ENCODE peak calls at places on chromosomes 7 and 10, in four cellular contexts. V, I, S and F are unnamed samples.

GRCh38 chr10:59838390-59838789 is 68.0 kb downstream of the CCDC6 start:
- DNase-seq in S (no peak), I (no peak), V (no peak), F (no peak)

GRCh38 chr7:54987772-54988171 is 31.0 kb upstream of the EGFR start:
- DNase-seq in S (peak; percentile 73), V (no peak), I (no peak), F (no peak)

GRCh38 chr7:151083071-151083823 is at the start of gene TMUB1:
- DNase-seq in I (peak; percentile 73), S (peak; percentile 64), V (peak; percentile 63), F (peak; percentile 84)

GRCh38 chr10:68125770-68126169 is 16.5 kb downstream of the MYPN start:
- DNase-seq in S (peak; percentile 58), I (no peak), V (no peak), F (no peak)

GRCh38 chr10:47438857-47439474 is 44.9 kb downstream of the ANXA8 start:
- DNase-seq in S (peak; percentile 77), V (peak; percentile 45), I (peak; percentile 14), F (peak; percentile 62)

GRCh38 chr10:31622993-31623392 is 304.0 kb downstream of the ZEB1 start:
- DNase-seq in S (no peak), V (no peak), I (peak; percentile 63), F (no peak)

GRCh38 chr10:23351914-23352313 is 7.3 kb upstream of the C10orf67 start:
- DNase-seq in I (no peak), S (no peak), V (no peak), F (no peak)

GRCh38 chr7:101410743-101411476 is 48.2 kb downstream of the COL26A1 start:
- DNase-seq in V (peak; percentile 30), I (no peak), S (peak; percentile 51), F (no peak)

GRCh38 chr10:76509501-76509900 is 1078.1 kb downstream of the LRMDA start:
- DNase-seq in V (no peak), S (no peak), I (no peak), F (no peak)

GRCh38 chr10:131710142-131710861 is 190.5 kb upstream of the PPP2R2D start:
- DNase-seq in I (no peak), S (no peak), V (no peak), F (no peak)

GRCh38 chr7:24920702-24921679 is 59.0 kb downstream of the OSBPL3 start:
- DNase-seq in V (peak; percentile 80), I (no peak), S (no peak), F (no peak)

GRCh38 chr7:81127991-81128390 is 209.1 kb upstream of the SEMA3C start:
- DNase-seq in S (no peak), I (no peak), V (peak; percentile 10), F (no peak)

GRCh38 chr7:149090397-149091195 is at the start of gene ZNF786:
- DNase-seq in S (peak; percentile 91), I (peak; percentile 68), V (peak; percentile 87), F (peak; percentile 98)

GRCh38 chr10:133001114-133001513 is 58.7 kb upstream of the CFAP46 start:
- DNase-seq in I (no peak), V (no peak), S (no peak), F (no peak)

GRCh38 chr10:93826355-93826754 is 67.4 kb upstream of the SLC35G1 start:
- DNase-seq in I (no peak), S (no peak), V (no peak), F (peak; percentile 74)

GRCh38 chr10:96588601-96589419 is 2.0 kb upstream of the TM9SF3 start:
- DNase-seq in V (no peak), S (no peak), I (no peak), F (no peak)

GRCh38 chr7:116572036-116572435 is 47.2 kb downstream of the CAV1 start:
- DNase-seq in S (peak; percentile 56), V (no peak), I (no peak), F (no peak)

GRCh38 chr10:117594722-117595121 is 52.2 kb downstream of the EMX2 start:
- DNase-seq in V (no peak), I (no peak), S (no peak), F (no peak)

GRCh38 chr7:39811161-39811614 is 138.9 kb upstream of the CDK13 start:
- DNase-seq in V (no peak), S (peak; percentile 35), I (no peak), F (peak; percentile 18)
- H3K4me3 ChIP-seq in V (no peak overlapping the region), S (no peak overlapping the region), I (no peak overlapping the region), F (no peak overlapping the region)

DNA sequence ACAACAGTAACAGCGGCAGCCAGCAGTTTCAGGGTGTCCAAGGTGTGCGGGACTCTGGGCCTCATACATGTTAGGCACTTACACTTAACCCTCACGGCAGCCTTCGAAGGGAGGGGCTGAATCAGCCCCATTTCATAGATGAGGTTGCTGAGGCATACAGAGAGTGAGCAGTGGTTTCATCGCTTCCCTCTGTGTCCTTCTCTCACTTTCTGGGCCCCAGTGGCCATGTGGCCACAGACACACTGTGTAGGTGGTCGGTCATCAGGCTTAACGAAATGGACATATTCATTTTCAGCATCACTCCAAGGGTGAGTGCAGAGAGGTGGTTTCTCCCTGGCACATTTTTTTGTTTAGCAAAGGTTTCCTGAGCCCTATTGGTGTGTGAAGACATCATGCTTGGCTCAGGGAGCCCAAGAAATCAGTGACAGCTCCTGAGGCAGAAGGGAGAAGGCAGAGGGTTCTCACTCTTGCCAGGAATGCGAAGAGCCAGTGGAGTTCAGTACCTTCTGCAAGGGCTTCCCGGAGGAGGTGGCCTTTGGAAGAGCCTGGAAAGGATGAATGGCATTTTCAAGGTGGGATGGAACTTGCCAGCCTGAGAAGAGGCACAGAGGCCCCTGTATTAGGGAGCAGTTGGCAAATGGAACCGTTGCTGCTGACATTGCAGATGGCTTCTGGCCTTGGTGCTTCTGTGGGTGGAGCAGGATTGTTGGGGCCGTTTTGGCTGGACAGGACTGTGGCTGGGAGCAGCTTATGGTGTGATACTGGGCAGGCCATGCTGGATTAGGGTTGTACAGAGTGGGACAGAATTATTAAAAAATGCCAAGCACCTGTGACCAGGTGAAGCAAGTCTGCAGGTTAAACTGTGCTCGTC is 61.7 kb upstream of the PPIF start:
- DNase-seq in I (no peak), V (no peak), S (no peak), F (peak; percentile 44)
- TF ChIP-seq POLR2A in I (no peak), V (no peak), S (no peak), F (no peak)

GRCh38 chr7:97026705-97027426 is 2.2 kb upstream of the DLX5 start:
- DNase-seq in I (no peak), V (no peak), S (no peak), F (no peak)

GRCh38 chr7:97025130-97025499 is 484 bp upstream of the DLX5 start:
- DNase-seq in S (no peak), I (no peak), V (no peak), F (no peak)

GRCh38 chr7:97025983-97026704 is 1.5 kb upstream of the DLX5 start:
- DNase-seq in S (no peak), V (peak; percentile 26), I (no peak), F (no peak)

GRCh38 chr7:97024209-97025129 is at the start of gene DLX5:
- DNase-seq in V (no peak), I (peak; percentile 65), S (peak; percentile 24), F (no peak)

GRCh38 chr7:97027427-97028234 is 3.0 kb upstream of the DLX5 start:
- DNase-seq in S (peak; percentile 73), I (peak; percentile 78), V (peak; percentile 76), F (peak; percentile 87)
- H3K4me3 ChIP-seq in S (peak overlapping the region; percentile 24), I (no peak overlapping the region), V (peak overlapping the region; percentile 11), F (no peak overlapping the region)

GRCh38 chr10:110415809-110416208 is 81.9 kb upstream of the DUSP5 start:
- DNase-seq in S (no peak), I (no peak), V (no peak), F (no peak)

GRCh38 chr10:110413903-110414562 is 83.7 kb upstream of the DUSP5 start:
- DNase-seq in V (no peak), I (no peak), S (peak; percentile 51), F (peak; percentile 71)

GRCh38 chr10:110413049-110413783 is 84.5 kb upstream of the DUSP5 start:
- DNase-seq in V (no peak), I (no peak), S (no peak), F (peak; percentile 81)

GRCh38 chr10:110416776-110417732 is 80.7 kb upstream of the DUSP5 start:
- DNase-seq in V (no peak), S (peak; percentile 89), I (no peak), F (no peak)

GRCh38 chr10:110414563-110415309 is 83.0 kb upstream of the DUSP5 start:
- DNase-seq in I (no peak), V (no peak), S (peak; percentile 92), F (peak; percentile 97)
- TF ChIP-seq POLR2A in I (no peak), V (no peak), S (no peak), F (no peak)

GRCh38 chr7:28123752-28124151 is 56.8 kb downstream of the JAZF1 start:
- DNase-seq in S (no peak), V (no peak), I (no peak), F (no peak)
- H3K4me3 ChIP-seq in S (no peak overlapping the region), V (no peak overlapping the region), I (no peak overlapping the region), F (no peak overlapping the region)

GRCh38 chr7:142799483-142799882 is 28.7 kb downstream of the PRSS2 start:
- DNase-seq in I (no peak), S (no peak), V (no peak), F (no peak)

GRCh38 chr7:142796501-142797341 is 26.0 kb downstream of the PRSS2 start:
- DNase-seq in V (no peak), I (no peak), S (no peak), F (no peak)

GRCh38 chr7:142798451-142799438 is 28.0 kb downstream of the PRSS2 start:
- DNase-seq in V (no peak), I (no peak), S (no peak), F (no peak)

GRCh38 chr7:142797342-142797798 is 26.6 kb downstream of the PRSS2 start:
- DNase-seq in I (no peak), V (no peak), S (no peak), F (no peak)

DNA sequence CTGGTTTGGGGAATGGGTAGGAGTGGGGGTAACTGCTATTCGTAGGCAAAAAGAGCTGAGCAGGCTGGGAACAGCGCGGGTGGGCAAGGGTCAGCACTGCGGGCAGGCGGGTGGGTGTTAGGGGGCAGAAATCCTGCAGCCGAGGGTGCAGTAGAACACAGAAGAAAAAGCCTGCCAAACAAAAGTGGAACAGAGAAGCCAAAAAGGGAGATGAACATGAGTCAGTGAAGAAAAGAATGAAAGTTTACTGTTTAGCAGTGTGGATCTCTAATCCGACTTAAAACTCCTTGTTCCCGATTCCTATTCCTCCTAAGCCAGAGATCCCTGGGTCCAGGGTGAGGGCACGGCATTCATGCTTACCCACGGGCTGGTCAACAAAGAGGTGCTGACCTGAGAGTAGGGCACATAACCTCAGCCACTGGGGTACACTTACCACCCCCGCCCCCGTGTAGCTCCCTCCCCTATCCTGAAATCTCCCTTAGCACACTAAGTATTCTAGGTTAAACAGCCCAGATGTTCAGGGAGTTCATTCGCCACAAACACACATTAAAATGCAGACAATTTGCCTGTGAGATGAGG is 27.1 kb downstream of the PRSS2 start:
- DNase-seq in I (no peak), S (no peak), V (no peak), F (no peak)
- TF ChIP-seq POLR2A in I (no peak), S (no peak), V (peak; percentile 15), F (no peak)

GRCh38 chr10:44962870-44963738 is 3.5 kb downstream of the RASSF4 start:
- DNase-seq in V (no peak), S (no peak), I (no peak), F (peak; percentile 75)
- H3K4me3 ChIP-seq in V (no peak overlapping the region), S (no peak overlapping the region), I (no peak overlapping the region), F (peak overlapping the region; percentile 86)